ENCODE peak calls at places on chromosome 11, in eight cellular contexts. D is MM.1S, X is colonic mucosa, W is IMR-90, T is fibroblast of the aortic adventitia, U is Peyer's patch, P is heart left ventricle, A is fibroblast of lung. S is an unnamed sample.

GRCh38 chr11:112637046-112637445 is 324.2 kb upstream of the NCAM1 start:
- DNase-seq in D (no peak), X (no peak), W (no peak), T (no peak), U (no peak), P (no peak), A (no peak), S (no peak)

GRCh38 chr11:82854242-82854641 is 46.0 kb downstream of the PRCP start:
- DNase-seq in D (no peak), X (no peak), W (peak), T (peak), U (no peak), P (no peak), A (no peak), S (no peak)

GRCh38 chr11:112652786-112653390 is 308.3 kb upstream of the NCAM1 start:
- DNase-seq in D (no peak), X (no peak), W (peak), T (peak), U (no peak), P (no peak), A (peak), S (peak)

GRCh38 chr11:120236169-120237107 is 3.5 kb upstream of the POU2F3 start:
- DNase-seq in D (no peak), X (no peak), W (peak), T (peak), U (no peak), P (no peak), A (no peak), S (peak)

GRCh38 chr11:57407010-57407409 is 16.6 kb upstream of the PRG2 start:
- DNase-seq in D (no peak), X (no peak), W (no peak), T (no peak), U (no peak), P (peak), A (no peak), S (no peak)

GRCh38 chr11:134592391-134592990 is 180.4 kb upstream of the B3GAT1 start:
- DNase-seq in D (peak), X (peak), W (no peak), T (no peak), U (peak), P (no peak), A (no peak), S (no peak)

GRCh38 chr11:30683176-30683575 is 97.0 kb upstream of the MPPED2 start:
- DNase-seq in D (no peak), X (no peak), W (peak), T (no peak), U (no peak), P (no peak), A (peak), S (no peak)

GRCh38 chr11:90753546-90753945 is 530.7 kb upstream of the CHORDC1 start:
- DNase-seq in D (no peak), X (no peak), W (no peak), T (no peak), U (no peak), P (no peak), A (no peak), S (no peak)

GRCh38 chr11:95231881-95232605 is 1.0 kb upstream of the SESN3 start:
- DNase-seq in D (peak), X (peak), W (no peak), T (peak), U (peak), P (peak), A (peak), S (peak)

GRCh38 chr11:111064118-111064517 is 181.4 kb upstream of the POU2AF2 start:
- DNase-seq in D (no peak), X (no peak), W (peak), T (peak), U (no peak), P (no peak), A (peak), S (peak)

GRCh38 chr11:105000797-105001196 is 22.2 kb downstream of the CASP5 start:
- DNase-seq in D (peak), X (no peak), W (no peak), T (no peak), U (peak), P (no peak), A (no peak), S (no peak)

GRCh38 chr11:126257764-126258163 is 10.9 kb downstream of the SRPRA start:
- DNase-seq in D (no peak), X (no peak), W (peak), T (peak), U (no peak), P (no peak), A (peak), S (peak)

GRCh38 chr11:96257972-96258951 is 84.7 kb downstream of the MAML2 start:
- DNase-seq in D (peak), X (no peak), W (peak), T (no peak), U (peak), P (peak), A (peak), S (peak)

GRCh38 chr11:31863170-31863929 is 52.2 kb upstream of the PAX6 start:
- DNase-seq in D (no peak), X (no peak), W (no peak), T (no peak), U (no peak), P (no peak), A (no peak), S (no peak)

GRCh38 chr11:128757886-128758612 is 64.2 kb downstream of the FLI1 start:
- DNase-seq in D (peak), X (no peak), W (no peak), T (no peak), U (peak), P (no peak), A (no peak), S (no peak)

GRCh38 chr11:70503878-70504240 is 105.5 kb downstream of the CTTN start:
- DNase-seq in D (no peak), X (peak), W (no peak), T (no peak), U (no peak), P (no peak), A (no peak), S (no peak)
- TF ChIP-seq CTCF in D (no peak), X (no peak), W (peak), T (no peak), U (peak), P (peak), A (no peak), S (peak)

DNA sequence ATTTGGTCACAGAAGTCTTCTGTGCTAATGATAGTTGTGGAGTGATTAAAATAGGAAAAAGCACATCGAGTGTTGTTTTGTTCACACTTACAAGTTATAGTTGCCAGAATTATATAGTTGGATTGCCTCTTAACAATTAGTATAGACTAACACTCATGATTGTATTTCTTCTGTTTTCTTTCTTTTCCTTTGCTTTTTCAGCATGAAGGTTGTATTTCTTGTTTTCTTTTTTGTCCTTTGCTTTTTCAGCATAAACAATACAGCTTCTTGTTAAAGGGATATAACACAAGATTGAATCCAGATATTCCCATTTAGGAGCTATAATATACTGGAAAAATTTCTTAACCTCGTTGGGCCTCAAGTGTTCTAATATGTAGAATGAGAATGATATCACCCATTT is 31.1 kb downstream of the ACER3 start:
- DNase-seq in D (no peak), X (no peak), W (no peak), T (no peak), U (no peak), P (no peak), A (no peak), S (no peak)
- H3K4me3 ChIP-seq in D (no peak), X (no peak), W (no peak), T (no peak), U (no peak), P (no peak), A (no peak), S (no peak)

GRCh38 chr11:107453594-107454286 is 3.9 kb downstream of the CWF19L2 start:
- DNase-seq in D (no peak), X (no peak), W (no peak), T (no peak), U (no peak), P (no peak), A (no peak), S (no peak)
- TF ChIP-seq CTCF in D (no peak), X (no peak), W (no peak), T (no peak), U (no peak), P (no peak), A (no peak), S (no peak)

DNA sequence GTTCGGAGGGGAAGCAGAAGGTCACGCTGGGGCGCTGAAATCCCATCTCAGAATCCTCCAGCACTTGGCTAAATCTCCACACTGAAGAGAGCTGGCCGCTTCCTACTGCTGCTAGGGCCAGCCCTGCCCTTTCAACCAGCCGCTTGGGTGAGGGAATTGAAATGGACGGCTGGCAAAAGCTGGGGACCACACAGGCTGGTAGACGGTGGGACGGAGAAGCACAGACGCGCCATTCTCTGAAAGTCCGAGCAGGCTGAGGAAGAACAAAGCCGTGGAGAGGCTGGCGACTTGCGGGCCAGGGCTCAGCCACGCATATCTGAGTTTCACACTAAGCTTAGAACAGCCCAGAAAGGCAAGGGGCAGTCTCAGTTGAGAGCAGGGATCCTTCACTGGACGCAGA is 3.6 kb downstream of the EHD1 start:
- DNase-seq in D (no peak), X (no peak), W (no peak), T (no peak), U (no peak), P (no peak), A (no peak), S (no peak)
- H3K4me3 ChIP-seq in D (no peak), X (no peak), W (no peak), T (peak), U (peak), P (peak), A (no peak), S (peak)

GRCh38 chr11:61274084-61274483 is 21.0 kb downstream of the VWCE start:
- DNase-seq in D (no peak), X (no peak), W (no peak), T (no peak), U (no peak), P (no peak), A (no peak), S (no peak)

GRCh38 chr11:61273151-61274078 is 21.7 kb downstream of the VWCE start:
- DNase-seq in D (no peak), X (peak), W (no peak), T (peak), U (no peak), P (no peak), A (no peak), S (no peak)

GRCh38 chr11:61277186-61277972 is 17.7 kb downstream of the VWCE start:
- DNase-seq in D (peak), X (no peak), W (no peak), T (no peak), U (no peak), P (no peak), A (no peak), S (no peak)

GRCh38 chr11:61272731-61273130 is 22.4 kb downstream of the VWCE start:
- DNase-seq in D (no peak), X (no peak), W (no peak), T (no peak), U (no peak), P (no peak), A (no peak), S (no peak)

GRCh38 chr11:61275191-61275590 is 19.9 kb downstream of the VWCE start:
- DNase-seq in D (no peak), X (no peak), W (no peak), T (no peak), U (no peak), P (no peak), A (no peak), S (no peak)
- TF ChIP-seq CTCF in D (no peak), X (no peak), W (no peak), T (no peak), U (no peak), P (no peak), A (no peak), S (no peak)

DNA sequence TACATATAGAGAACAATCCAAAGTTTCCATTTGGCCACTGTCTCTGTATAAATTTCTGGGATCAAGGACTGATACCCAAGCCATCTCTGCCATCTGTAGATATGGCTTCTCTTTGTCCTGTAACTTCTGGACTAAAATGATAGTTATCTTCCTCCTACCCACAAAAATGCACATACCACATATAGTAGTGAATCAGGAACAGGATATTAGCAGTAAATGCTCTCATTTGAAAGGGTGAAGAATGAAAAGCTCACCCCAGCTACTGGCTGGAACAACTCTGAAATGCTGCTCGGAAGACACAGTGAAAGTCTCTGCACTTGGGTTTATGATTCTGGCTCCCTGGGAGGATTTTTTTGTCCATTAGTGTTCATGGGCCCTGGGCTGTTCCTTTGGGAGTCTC is 856.4 kb upstream of the LRRC4C start:
- DNase-seq in D (no peak), X (no peak), W (no peak), T (no peak), U (no peak), P (no peak), A (no peak), S (peak)
- H3K4me3 ChIP-seq in D (no peak), X (no peak), W (no peak), T (no peak), U (no peak), P (no peak), A (no peak), S (no peak)

GRCh38 chr11:119130662-119131061 is 9.3 kb downstream of the HINFP start:
- DNase-seq in D (no peak), X (no peak), W (peak), T (no peak), U (no peak), P (no peak), A (no peak), S (no peak)

GRCh38 chr11:119134389-119134978 is 13.1 kb downstream of the HINFP start:
- DNase-seq in D (no peak), X (no peak), W (no peak), T (no peak), U (no peak), P (no peak), A (no peak), S (no peak)
- TF ChIP-seq CTCF in D (peak), X (peak), W (peak), T (peak), U (peak), P (peak), A (peak), S (peak)

DNA sequence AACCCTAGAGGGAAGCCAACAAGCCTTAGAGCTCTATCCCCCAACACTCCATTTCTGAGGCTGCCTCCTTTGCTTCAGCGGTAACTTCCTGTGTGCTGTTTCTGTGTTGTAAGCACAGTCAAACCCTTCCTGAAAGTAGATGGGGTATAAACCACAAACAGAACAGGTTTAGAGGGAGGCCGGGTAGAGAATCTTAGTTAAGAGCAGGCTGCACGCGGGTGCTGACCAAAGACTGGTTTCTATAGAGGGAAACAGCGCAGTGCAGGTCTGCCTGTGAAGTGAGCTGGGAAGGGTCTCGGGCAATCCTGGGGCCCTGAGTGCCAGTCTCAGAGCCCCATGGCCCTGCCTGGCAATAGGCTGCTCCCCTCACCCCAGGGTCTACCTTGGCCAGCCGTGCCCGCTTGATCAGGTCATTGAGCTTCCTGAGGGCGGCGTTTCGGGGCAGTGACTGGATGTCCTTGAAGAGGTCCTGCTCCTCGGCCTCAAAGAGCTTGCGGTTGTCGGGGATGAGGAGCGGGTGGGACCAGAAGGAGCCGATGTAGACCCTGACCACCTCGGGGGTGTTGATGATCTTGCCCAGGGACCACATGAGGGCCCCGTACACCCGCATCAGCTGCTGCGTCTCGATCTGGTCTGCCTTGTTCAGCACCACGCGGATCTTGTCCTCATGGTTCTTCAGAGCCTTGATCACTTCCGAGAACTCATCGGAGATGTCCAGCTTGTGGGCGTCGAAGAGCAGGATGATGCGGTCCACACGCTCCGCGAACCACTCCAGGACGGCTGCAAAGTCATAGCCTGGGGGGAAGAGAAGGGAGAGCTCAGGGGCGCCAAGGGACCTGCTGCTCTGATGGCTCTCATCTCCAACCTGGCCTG is 15.3 kb upstream of the CDC42BPG start:
- DNase-seq in D (peak), X (no peak), W (no peak), T (no peak), U (peak), P (no peak), A (no peak), S (no peak)
- H3K4me3 ChIP-seq in D (peak), X (no peak), W (no peak), T (no peak), U (peak), P (no peak), A (no peak), S (no peak)

DNA sequence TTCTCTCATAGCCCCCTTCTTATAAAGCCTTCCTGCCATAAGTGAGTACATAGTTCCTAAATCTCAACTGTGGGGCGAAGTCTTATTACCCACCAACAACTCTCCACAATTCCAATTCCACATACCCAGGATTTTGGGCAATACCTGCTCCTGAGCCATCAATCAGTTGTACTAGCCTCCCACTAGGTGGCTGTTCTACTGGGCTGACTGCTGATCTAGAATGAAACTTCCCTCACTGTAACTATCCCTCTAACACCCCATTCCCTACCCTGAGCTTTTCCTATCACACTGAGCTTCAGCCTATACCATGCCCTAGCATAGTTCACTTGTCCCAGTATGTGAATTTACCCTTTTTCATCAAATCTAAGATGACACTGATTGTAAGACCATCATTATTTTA is 52.5 kb downstream of the RRAS2 start:
- DNase-seq in D (no peak), X (no peak), W (no peak), T (no peak), U (no peak), P (no peak), A (no peak), S (no peak)
- TF ChIP-seq CTCF in D (no peak), X (no peak), W (no peak), T (peak), U (no peak), P (no peak), A (no peak), S (no peak)

GRCh38 chr11:64009234-64009633 is 23.0 kb downstream of the OTUB1 start:
- DNase-seq in D (no peak), X (no peak), W (no peak), T (no peak), U (no peak), P (no peak), A (no peak), S (no peak)

GRCh38 chr11:64007160-64007628 is 21.0 kb downstream of the OTUB1 start:
- DNase-seq in D (no peak), X (peak), W (no peak), T (peak), U (no peak), P (no peak), A (peak), S (no peak)

GRCh38 chr11:64009710-64010109 is 23.5 kb downstream of the OTUB1 start:
- DNase-seq in D (no peak), X (no peak), W (no peak), T (no peak), U (no peak), P (no peak), A (no peak), S (no peak)

GRCh38 chr11:64007629-64008282 is 21.5 kb downstream of the OTUB1 start:
- DNase-seq in D (no peak), X (peak), W (no peak), T (peak), U (peak), P (peak), A (peak), S (no peak)

DNA sequence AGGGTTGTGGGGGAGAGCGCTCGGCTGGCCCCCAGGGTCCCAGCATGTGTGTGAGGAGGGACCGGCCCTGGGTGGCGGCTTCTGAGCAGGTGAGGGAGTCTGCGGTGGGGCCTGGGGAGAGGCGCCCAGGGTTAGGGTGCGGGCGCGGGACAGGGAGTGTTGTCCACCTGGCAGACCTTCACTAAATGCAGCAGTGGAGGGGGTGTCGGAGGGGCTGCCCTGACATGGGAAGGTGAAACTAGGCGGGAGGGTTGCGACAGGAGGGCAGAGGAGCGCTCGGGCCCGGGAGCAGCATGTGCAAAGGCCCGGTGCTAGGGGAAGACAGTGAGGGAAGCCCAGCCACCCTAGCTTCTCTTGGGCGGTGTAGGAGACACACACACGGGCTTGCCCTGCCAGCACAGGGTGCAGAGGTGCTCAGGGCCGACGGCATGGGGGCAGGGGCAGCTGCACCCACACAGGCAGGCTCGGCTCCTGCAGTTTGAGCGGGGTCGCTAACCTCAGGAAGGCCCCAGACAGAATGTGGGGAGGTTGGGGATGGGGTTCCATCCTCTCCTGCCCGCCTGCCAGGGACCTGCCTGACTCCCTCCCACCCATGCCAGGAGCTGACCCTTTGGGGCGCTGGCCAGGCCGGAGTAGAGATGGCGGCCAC is 22.2 kb downstream of the OTUB1 start:
- DNase-seq in D (no peak), X (no peak), W (no peak), T (no peak), U (no peak), P (no peak), A (no peak), S (no peak)
- H3K4me3 ChIP-seq in D (no peak), X (no peak), W (no peak), T (no peak), U (no peak), P (peak), A (no peak), S (no peak)

S was measured in astrocyte of the spinal cord.